ENCODE peak calls at places on chromosomes 1 and 21, in five cellular contexts. V is stimulated activated CD4-positive, alpha-beta T cell treated with anti-CD3 and anti-CD28 coated beads, Interleukin-2, amount 100 ng/mL, for 48 hours; R is nephron progenitor cell; T is neural crest cell; X is RWPE1. F is an unnamed sample.

GRCh38 chr1:3003941-3004270 is 17.4 kb upstream of the ACTRT2 start:
- DNase-seq in V (no peak), R (no peak), T (no peak), X (no peak), F (no peak)

GRCh38 chr1:17831619-17832018 is 76.5 kb downstream of the ACTL8 start:
- DNase-seq in V (no peak), R (peak), T (peak), X (peak), F (peak)

GRCh38 chr1:236240690-236241089 is 41.1 kb downstream of the ERO1B start:
- DNase-seq in V (no peak), R (no peak), T (no peak), X (no peak), F (no peak)

GRCh38 chr1:55211909-55212308 is 3.3 kb downstream of the USP24 start:
- DNase-seq in V (no peak), R (no peak), T (no peak), X (no peak), F (no peak)

GRCh38 chr1:26743426-26744059 is 44.2 kb upstream of the PIGV start:
- DNase-seq in V (no peak), R (no peak), T (no peak), X (no peak), F (no peak)

GRCh38 chr1:181081399-181081798 is 7.1 kb upstream of the IER5 start:
- DNase-seq in V (no peak), R (no peak), T (no peak), X (no peak), F (no peak)

GRCh38 chr1:89953929-89954328 is 41.0 kb upstream of the ZNF326 start:
- DNase-seq in V (no peak), R (no peak), T (no peak), X (no peak), F (peak)

GRCh38 chr1:213899413-213899812 is 88.4 kb upstream of the PROX1 start:
- DNase-seq in V (no peak), R (no peak), T (no peak), X (no peak), F (no peak)

GRCh38 chr21:43916691-43917514 is 51.9 kb downstream of the AGPAT3 start:
- DNase-seq in V (peak), R (no peak), T (no peak), X (no peak), F (peak)

GRCh38 chr1:53313556-53313955 is 14.3 kb downstream of the LRP8 start:
- DNase-seq in V (no peak), R (no peak), T (no peak), X (no peak), F (no peak)

GRCh38 chr1:216111842-216112241 is 311.4 kb downstream of the USH2A start:
- DNase-seq in V (no peak), R (no peak), T (no peak), X (no peak), F (no peak)

GRCh38 chr1:33477451-33477850 is 5.0 kb downstream of the ZSCAN20 start:
- DNase-seq in V (no peak), R (no peak), T (no peak), X (no peak), F (no peak)